ENCODE peak calls at places on chromosomes 2 and 18, in seven cellular contexts. X, N, T, V, Y, K and Q are unnamed samples.

GRCh38 chr2:47339745-47340541 is 63.0 kb upstream of the MSH2 start:
- DNase-seq in X (peak), N (no peak), T (no peak), V (no peak), Y (peak), K (no peak), Q (no peak)

GRCh38 chr2:156319811-156320490 is 12.6 kb downstream of the NR4A2 start:
- DNase-seq in X (peak), N (no peak), T (no peak), V (no peak), Y (no peak), K (no peak), Q (no peak)

GRCh38 chr2:153109793-153110192 is 368.8 kb downstream of the RPRM start:
- DNase-seq in X (no peak), N (no peak), T (no peak), V (no peak), Y (no peak), K (no peak), Q (no peak)

GRCh38 chr2:233098615-233099014 is 38.5 kb downstream of the INPP5D start:
- DNase-seq in X (no peak), N (no peak), T (no peak), V (no peak), Y (peak), K (no peak), Q (no peak)

GRCh38 chr2:207616185-207616584 is 9.0 kb downstream of the METTL21A start:
- DNase-seq in X (no peak), N (no peak), T (no peak), V (no peak), Y (no peak), K (no peak), Q (no peak)

GRCh38 chr18:22691988-22692710 is 241.0 kb upstream of the RBBP8 start:
- DNase-seq in X (peak), N (no peak), T (peak), V (peak), Y (no peak), K (no peak), Q (peak)

GRCh38 chr2:84674586-84674985 is 158.3 kb downstream of the DNAH6 start:
- DNase-seq in X (no peak), N (no peak), T (no peak), V (no peak), Y (no peak), K (no peak), Q (no peak)

GRCh38 chr2:86301711-86302202 is 35.7 kb downstream of the REEP1 start:
- DNase-seq in X (no peak), N (no peak), T (no peak), V (no peak), Y (no peak), K (no peak), Q (no peak)

GRCh38 chr18:13570216-13570615 is 156.1 kb downstream of the FAM210A start:
- DNase-seq in X (no peak), N (no peak), T (no peak), V (no peak), Y (no peak), K (no peak), Q (no peak)

GRCh38 chr2:162473-163135 is 101.2 kb downstream of the SH3YL1 start:
- DNase-seq in X (no peak), N (no peak), T (no peak), V (no peak), Y (no peak), K (no peak), Q (no peak)

GRCh38 chr2:162344617-162344950 is 652 bp downstream of the GCA start:
- DNase-seq in X (no peak), N (no peak), T (no peak), V (no peak), Y (no peak), K (no peak), Q (no peak)

GRCh38 chr18:57422313-57422872 is 12.8 kb upstream of the ONECUT2 start:
- DNase-seq in X (no peak), N (no peak), T (no peak), V (no peak), Y (peak), K (no peak), Q (no peak)

GRCh38 chr18:32372381-32373061 is 98.2 kb downstream of the GAREM1 start:
- DNase-seq in X (no peak), N (no peak), T (no peak), V (no peak), Y (peak), K (peak), Q (no peak)

GRCh38 chr2:181675241-181675640 is 5.1 kb downstream of the NEUROD1 start:
- DNase-seq in X (no peak), N (no peak), T (no peak), V (no peak), Y (no peak), K (no peak), Q (no peak)

GRCh38 chr2:240956161-240956934 is 42.1 kb upstream of the SNED1 start:
- DNase-seq in X (peak), N (no peak), T (no peak), V (no peak), Y (no peak), K (no peak), Q (no peak)

GRCh38 chr2:134140251-134140661 is 113.6 kb upstream of the MGAT5 start:
- DNase-seq in X (no peak), N (no peak), T (no peak), V (no peak), Y (no peak), K (no peak), Q (no peak)

GRCh38 chr18:48529796-48530195 is 9.0 kb upstream of the CTIF start:
- DNase-seq in X (peak), N (no peak), T (peak), V (peak), Y (no peak), K (no peak), Q (no peak)

GRCh38 chr2:180196419-180196977 is 189.4 kb upstream of the CWC22 start:
- DNase-seq in X (no peak), N (no peak), T (no peak), V (no peak), Y (no peak), K (no peak), Q (no peak)

GRCh38 chr2:236369606-236370005 is 105.4 kb upstream of the ASB18 start:
- DNase-seq in X (no peak), N (no peak), T (no peak), V (no peak), Y (no peak), K (no peak), Q (no peak)

GRCh38 chr2:10971855-10972348 is 60.2 kb downstream of the KCNF1 start:
- DNase-seq in X (no peak), N (no peak), T (no peak), V (no peak), Y (no peak), K (no peak), Q (no peak)

GRCh38 chr2:30631051-30631671 is 176.1 kb downstream of the CAPN13 start:
- DNase-seq in X (no peak), N (no peak), T (no peak), V (no peak), Y (no peak), K (no peak), Q (no peak)